ENCODE peak calls at places on chromosomes 6 and 20, in seven cellular contexts. P is GM13977; W is mesothelial cell of epicardium; O is A549; K is psoas muscle; T is CD8-positive, alpha-beta T cell; L is heart left ventricle. G is an unnamed sample.

GRCh38 chr6:85552652-85553051 is 41.0 kb downstream of the SNX14 start:
- DNase-seq in P (no peak), W (no peak), O (no peak), K (no peak), T (no peak), L (no peak), G (no peak)

GRCh38 chr6:6586167-6586566 is 2.4 kb upstream of the LY86 start:
- DNase-seq in P (no peak), W (no peak), O (no peak), K (no peak), T (no peak), L (no peak), G (no peak)

GRCh38 chr6:70390067-70390466 is 23.2 kb upstream of the FAM135A start:
- DNase-seq in P (no peak), W (no peak), O (no peak), K (no peak), T (no peak), L (no peak), G (no peak)

GRCh38 chr6:100269189-100269588 is 195.5 kb downstream of the SIM1 start:
- DNase-seq in P (no peak), W (no peak), O (peak), K (no peak), T (no peak), L (no peak), G (no peak)

GRCh38 chr6:10487668-10488327 is 33.4 kb upstream of the GCNT2 start:
- DNase-seq in P (no peak), W (no peak), O (no peak), K (no peak), T (no peak), L (no peak), G (no peak)

GRCh38 chr6:7974932-7975763 is 64.6 kb upstream of the TXNDC5 start:
- DNase-seq in P (no peak), W (no peak), O (peak), K (peak), T (no peak), L (peak), G (peak)

GRCh38 chr6:140082867-140083297 is 708.4 kb upstream of the CITED2 start:
- DNase-seq in P (no peak), W (no peak), O (no peak), K (no peak), T (no peak), L (no peak), G (no peak)

GRCh38 chr6:13715444-13715883 is 3.8 kb upstream of the RANBP9 start:
- DNase-seq in P (peak), W (no peak), O (no peak), K (no peak), T (no peak), L (no peak), G (no peak)

GRCh38 chr6:32945106-32945761 is 4.4 kb upstream of the HLA-DMB start:
- DNase-seq in P (peak), W (no peak), O (no peak), K (no peak), T (no peak), L (no peak), G (no peak)

GRCh38 chr6:39111280-39111679 is 3.7 kb downstream of the SAYSD1 start:
- DNase-seq in P (no peak), W (no peak), O (no peak), K (no peak), T (no peak), L (no peak), G (no peak)

GRCh38 chr6:17125407-17125806 is 23.6 kb downstream of the STMND1 start:
- DNase-seq in P (no peak), W (no peak), O (no peak), K (no peak), T (no peak), L (no peak), G (no peak)

GRCh38 chr6:44028767-44029166 is 98.5 kb downstream of the MRPL14 start:
- DNase-seq in P (no peak), W (no peak), O (no peak), K (no peak), T (no peak), L (no peak), G (no peak)

GRCh38 chr6:28673800-28674671 is 148.4 kb downstream of the GPX5 start:
- DNase-seq in P (peak), W (no peak), O (peak), K (no peak), T (no peak), L (no peak), G (no peak)

GRCh38 chr20:57062696-57063270 is 203.7 kb downstream of the BMP7 start:
- DNase-seq in P (no peak), W (no peak), O (no peak), K (no peak), T (no peak), L (no peak), G (no peak)

GRCh38 chr6:168627798-168628551 is 187.0 kb downstream of the SMOC2 start:
- DNase-seq in P (no peak), W (no peak), O (no peak), K (no peak), T (no peak), L (no peak), G (no peak)
- TF ChIP-seq CTCF in P (no peak), W (no peak), O (no peak), K (no peak), T (no peak), L (no peak), G (no peak)

GRCh38 chr20:23165307-23165750 is 79.2 kb upstream of the CD93 start:
- DNase-seq in P (no peak), W (no peak), O (no peak), K (no peak), T (no peak), L (no peak), G (no peak)
- TF ChIP-seq CTCF in P (peak), W (no peak), O (no peak), K (no peak), T (no peak), L (no peak), G (no peak)

GRCh38 chr6:61809004-61809595 is 476.9 kb downstream of the KHDRBS2 start:
- DNase-seq in P (peak), W (no peak), O (no peak), K (no peak), T (no peak), L (no peak), G (no peak)
- TF ChIP-seq CTCF in P (peak), W (peak), O (no peak), K (peak), T (no peak), L (peak), G (no peak)

GRCh38 chr6:50062051-50062450 is 12.3 kb upstream of the DEFB112 start:
- DNase-seq in P (no peak), W (no peak), O (peak), K (no peak), T (no peak), L (no peak), G (no peak)
- TF ChIP-seq CTCF in P (peak), W (peak), O (no peak), K (no peak), T (no peak), L (no peak), G (no peak)

GRCh38 chr6:157668690-157669089 is 154.4 kb upstream of the SNX9 start:
- DNase-seq in P (no peak), W (no peak), O (no peak), K (no peak), T (no peak), L (no peak), G (no peak)

GRCh38 chr6:157667211-157668033 is 155.6 kb upstream of the SNX9 start:
- DNase-seq in P (peak), W (no peak), O (peak), K (no peak), T (peak), L (peak), G (no peak)

GRCh38 chr6:157670466-157671186 is 152.4 kb upstream of the SNX9 start:
- DNase-seq in P (no peak), W (no peak), O (no peak), K (peak), T (no peak), L (no peak), G (no peak)

GRCh38 chr6:157668034-157668401 is 155.0 kb upstream of the SNX9 start:
- DNase-seq in P (no peak), W (no peak), O (no peak), K (no peak), T (no peak), L (no peak), G (no peak)

GRCh38 chr6:157669747-157670216 is 153.3 kb upstream of the SNX9 start:
- DNase-seq in P (no peak), W (no peak), O (peak), K (peak), T (no peak), L (peak), G (peak)
- TF ChIP-seq CTCF in P (no peak), W (no peak), O (no peak), K (peak), T (no peak), L (peak), G (no peak)

G was measured in omental fat pad.